ENCODE peak calls at places on chromosomes 7 and 10, in five cellular contexts. U is NCI-H748 treated with DMSO at 0.1 percent for 48 hours; O is cardiac fibroblast; A is activated CD4-positive, alpha-beta T cell treated with anti-CD3 and anti-CD28 coated beads for 24 hours; R is neuronal stem cell. L is an unnamed sample.

GRCh38 chr10:120948889-120949382 is 97.8 kb downstream of the WDR11 start:
- DNase-seq in U (no peak), O (peak), A (peak), R (peak), L (peak)

GRCh38 chr7:42227931-42228591 is 8.9 kb downstream of the GLI3 start:
- DNase-seq in U (no peak), O (peak), A (no peak), R (no peak), L (peak)

GRCh38 chr7:110170762-110171161 is 920.2 kb upstream of the LRRN3 start:
- DNase-seq in U (peak), O (no peak), A (no peak), R (no peak), L (no peak)

GRCh38 chr10:35409094-35409582 is 72.8 kb downstream of the CCNY start:
- DNase-seq in U (no peak), O (peak), A (no peak), R (no peak), L (peak)

GRCh38 chr10:34759837-34760215 is 55.3 kb downstream of the PARD3 start:
- DNase-seq in U (no peak), O (no peak), A (no peak), R (no peak), L (no peak)

GRCh38 chr10:77770868-77771175 is 133.2 kb upstream of the KCNMA1 start:
- DNase-seq in U (no peak), O (no peak), A (no peak), R (no peak), L (no peak)

GRCh38 chr10:98885380-98885779 is 350.3 kb downstream of the HPSE2 start:
- DNase-seq in U (no peak), O (no peak), A (no peak), R (no peak), L (no peak)

GRCh38 chr7:39948375-39948774 is 1.7 kb upstream of the CDK13 start:
- DNase-seq in U (no peak), O (no peak), A (no peak), R (no peak), L (no peak)

GRCh38 chr10:122381680-122382079 is 7.2 kb downstream of the PLEKHA1 start:
- DNase-seq in U (no peak), O (no peak), A (no peak), R (no peak), L (no peak)

L was measured in fibroblast of the aortic adventitia.